ENCODE peak calls at places on chromosomes 7 and 10, in nine cellular contexts. L is renal cortical epithelial cell; I is GM12891; X is tibial artery; V is NCI-H1105; M is naive thymus-derived CD4-positive, alpha-beta T cell; P is M059J; O is activated CD8-positive, alpha-beta memory T cell treated with anti-CD3 and anti-CD28 coated beads, Interleukin-2, amount 50 U/mL, for 4 hours; S is brain pericyte. A is an unnamed sample.

GRCh38 chr7:18499407-18500197 is 4.1 kb downstream of the HDAC9 start:
- DNase-seq in O (no peak), L (no peak), P (no peak), I (no peak), S (no peak), X (no peak), M (no peak), V (no peak), A (no peak)

GRCh38 chr7:146116452-146117219 is at the start of gene CNTNAP2:
- DNase-seq in V (peak), S (peak), I (no peak), L (no peak), M (no peak), X (no peak), O (no peak), P (no peak), A (peak)

GRCh38 chr7:149209518-149210269 is 14.3 kb downstream of the ZNF282 start:
- DNase-seq in X (no peak), O (peak), L (peak), P (peak), M (peak), I (peak), S (no peak), V (peak), A (no peak)

GRCh38 chr10:58836991-58837390 is 324.3 kb downstream of the BICC1 start:
- DNase-seq in I (no peak), P (no peak), V (no peak), S (no peak), M (no peak), L (no peak), O (no peak), X (no peak), A (no peak)

GRCh38 chr10:12351447-12351846 is 2.1 kb downstream of the CAMK1D start:
- DNase-seq in X (no peak), I (no peak), O (peak), V (no peak), L (no peak), P (no peak), S (no peak), M (no peak), A (peak)

GRCh38 chr7:55066479-55066878 is 47.7 kb downstream of the EGFR start:
- DNase-seq in S (no peak), V (no peak), P (peak), I (no peak), M (no peak), X (no peak), L (no peak), O (no peak), A (no peak)

GRCh38 chr10:561721-562120 is 127.7 kb downstream of the DIP2C start:
- DNase-seq in V (peak), X (no peak), M (no peak), L (no peak), O (no peak), P (no peak), I (no peak), S (no peak), A (no peak)

GRCh38 chr7:47816647-47817046 is 131.6 kb downstream of the PKD1L1 start:
- DNase-seq in X (peak), M (no peak), L (peak), I (no peak), P (peak), V (no peak), O (no peak), S (no peak), A (no peak)

GRCh38 chr10:131949041-131949862 is 32.5 kb downstream of the BNIP3 start:
- DNase-seq in P (no peak), O (no peak), S (no peak), V (no peak), I (no peak), M (no peak), X (peak), L (no peak), A (no peak)

GRCh38 chr7:100539436-100540006 is 518 bp downstream of the AGFG2 start:
- DNase-seq in X (no peak), V (no peak), L (no peak), M (no peak), I (no peak), S (no peak), P (no peak), O (no peak), A (no peak)

GRCh38 chr10:78945838-78946237 is 122.9 kb upstream of the ZMIZ1 start:
- DNase-seq in X (no peak), L (no peak), P (no peak), V (no peak), M (no peak), O (no peak), I (no peak), S (no peak), A (no peak)

GRCh38 chr10:95266674-95267095 is 24.1 kb downstream of the PDLIM1 start:
- DNase-seq in V (no peak), I (peak), S (no peak), L (peak), O (no peak), P (peak), M (no peak), X (no peak), A (peak)

GRCh38 chr10:31359979-31360378 is 41.0 kb downstream of the ZEB1 start:
- DNase-seq in X (no peak), I (no peak), L (peak), P (no peak), S (no peak), O (no peak), V (peak), M (no peak), A (peak)

GRCh38 chr7:43199333-43199732 is 86.9 kb downstream of the HECW1 start:
- DNase-seq in P (peak), L (no peak), X (no peak), S (no peak), M (no peak), I (no peak), V (no peak), O (no peak), A (no peak)

A was measured in NCI-H748 treated with DMSO at 0.1 percent for 48 hours.